ENCODE peak calls at places on chromosomes 7 and 10, in nine cellular contexts. One of them, this sample, is unnamed.

GRCh38 chr10:34731885-34732701 is 83.0 kb downstream of the PARD3 start:
- DNase-seq in activated CD4-positive, alpha-beta T cell treated with anti-CD3 and anti-CD28 coated beads, Interleukin-2, amount 50 U/mL, for 4 hours: no peak
- DNase-seq in naive thymus-derived CD8-positive, alpha-beta T cell: no peak
- DNase-seq in adipocyte: peak
- DNase-seq in right atrium auricular region: no peak
- DNase-seq in stimulated activated CD8-positive, alpha-beta memory T cell treated with anti-CD3 and anti-CD28 coated beads, Interleukin-2, amount 100 ng/mL, for 1 hour: no peak
- DNase-seq in HuH-7.5: no peak
- DNase-seq in D341Med: no peak
- DNase-seq in NCI-H1105: no peak
- DNase-seq in this sample: no peak

GRCh38 chr10:8331387-8331786 is 276.9 kb downstream of the GATA3 start:
- DNase-seq in activated CD4-positive, alpha-beta T cell treated with anti-CD3 and anti-CD28 coated beads, Interleukin-2, amount 50 U/mL, for 4 hours: peak
- DNase-seq in naive thymus-derived CD8-positive, alpha-beta T cell: peak
- DNase-seq in adipocyte: no peak
- DNase-seq in right atrium auricular region: no peak
- DNase-seq in stimulated activated CD8-positive, alpha-beta memory T cell treated with anti-CD3 and anti-CD28 coated beads, Interleukin-2, amount 100 ng/mL, for 1 hour: no peak
- DNase-seq in HuH-7.5: no peak
- DNase-seq in D341Med: no peak
- DNase-seq in NCI-H1105: no peak
- DNase-seq in this sample: no peak

GRCh38 chr10:57699944-57700343 is 567.8 kb downstream of the IPMK start:
- DNase-seq in activated CD4-positive, alpha-beta T cell treated with anti-CD3 and anti-CD28 coated beads, Interleukin-2, amount 50 U/mL, for 4 hours: no peak
- DNase-seq in naive thymus-derived CD8-positive, alpha-beta T cell: no peak
- DNase-seq in adipocyte: peak
- DNase-seq in right atrium auricular region: no peak
- DNase-seq in stimulated activated CD8-positive, alpha-beta memory T cell treated with anti-CD3 and anti-CD28 coated beads, Interleukin-2, amount 100 ng/mL, for 1 hour: no peak
- DNase-seq in HuH-7.5: no peak
- DNase-seq in D341Med: no peak
- DNase-seq in NCI-H1105: peak
- DNase-seq in this sample: no peak

GRCh38 chr7:138891446-138891810 is 89.8 kb downstream of the KIAA1549 start:
- DNase-seq in activated CD4-positive, alpha-beta T cell treated with anti-CD3 and anti-CD28 coated beads, Interleukin-2, amount 50 U/mL, for 4 hours: no peak
- DNase-seq in naive thymus-derived CD8-positive, alpha-beta T cell: no peak
- DNase-seq in adipocyte: peak
- DNase-seq in right atrium auricular region: no peak
- DNase-seq in stimulated activated CD8-positive, alpha-beta memory T cell treated with anti-CD3 and anti-CD28 coated beads, Interleukin-2, amount 100 ng/mL, for 1 hour: no peak
- DNase-seq in HuH-7.5: no peak
- DNase-seq in D341Med: no peak
- DNase-seq in NCI-H1105: no peak
- DNase-seq in this sample: peak

GRCh38 chr10:124983321-124983720 is 41.4 kb downstream of the ZRANB1 start:
- DNase-seq in activated CD4-positive, alpha-beta T cell treated with anti-CD3 and anti-CD28 coated beads, Interleukin-2, amount 50 U/mL, for 4 hours: no peak
- DNase-seq in naive thymus-derived CD8-positive, alpha-beta T cell: no peak
- DNase-seq in adipocyte: no peak
- DNase-seq in right atrium auricular region: no peak
- DNase-seq in stimulated activated CD8-positive, alpha-beta memory T cell treated with anti-CD3 and anti-CD28 coated beads, Interleukin-2, amount 100 ng/mL, for 1 hour: no peak
- DNase-seq in HuH-7.5: no peak
- DNase-seq in D341Med: no peak
- DNase-seq in NCI-H1105: no peak
- DNase-seq in this sample: no peak

GRCh38 chr7:54252256-54253035 is 289.7 kb upstream of the VSTM2A start:
- DNase-seq in activated CD4-positive, alpha-beta T cell treated with anti-CD3 and anti-CD28 coated beads, Interleukin-2, amount 50 U/mL, for 4 hours: no peak
- DNase-seq in naive thymus-derived CD8-positive, alpha-beta T cell: no peak
- DNase-seq in adipocyte: no peak
- DNase-seq in right atrium auricular region: no peak
- DNase-seq in stimulated activated CD8-positive, alpha-beta memory T cell treated with anti-CD3 and anti-CD28 coated beads, Interleukin-2, amount 100 ng/mL, for 1 hour: no peak
- DNase-seq in HuH-7.5: no peak
- DNase-seq in D341Med: no peak
- DNase-seq in NCI-H1105: no peak
- DNase-seq in this sample: peak

GRCh38 chr10:1573334-1573969 is 163.9 kb downstream of the ADARB2 start:
- DNase-seq in activated CD4-positive, alpha-beta T cell treated with anti-CD3 and anti-CD28 coated beads, Interleukin-2, amount 50 U/mL, for 4 hours: no peak
- DNase-seq in naive thymus-derived CD8-positive, alpha-beta T cell: no peak
- DNase-seq in adipocyte: no peak
- DNase-seq in right atrium auricular region: no peak
- DNase-seq in stimulated activated CD8-positive, alpha-beta memory T cell treated with anti-CD3 and anti-CD28 coated beads, Interleukin-2, amount 100 ng/mL, for 1 hour: no peak
- DNase-seq in HuH-7.5: no peak
- DNase-seq in D341Med: no peak
- DNase-seq in NCI-H1105: no peak
- DNase-seq in this sample: no peak

GRCh38 chr7:155458317-155459132 is 596 bp downstream of the EN2 start:
- DNase-seq in activated CD4-positive, alpha-beta T cell treated with anti-CD3 and anti-CD28 coated beads, Interleukin-2, amount 50 U/mL, for 4 hours: no peak
- DNase-seq in naive thymus-derived CD8-positive, alpha-beta T cell: no peak
- DNase-seq in adipocyte: no peak
- DNase-seq in right atrium auricular region: no peak
- DNase-seq in stimulated activated CD8-positive, alpha-beta memory T cell treated with anti-CD3 and anti-CD28 coated beads, Interleukin-2, amount 100 ng/mL, for 1 hour: no peak
- DNase-seq in HuH-7.5: peak
- DNase-seq in D341Med: peak
- DNase-seq in NCI-H1105: no peak
- DNase-seq in this sample: no peak

GRCh38 chr7:95527033-95527775 is 41.5 kb downstream of the ASB4 start:
- DNase-seq in activated CD4-positive, alpha-beta T cell treated with anti-CD3 and anti-CD28 coated beads, Interleukin-2, amount 50 U/mL, for 4 hours: no peak
- DNase-seq in naive thymus-derived CD8-positive, alpha-beta T cell: no peak
- DNase-seq in adipocyte: peak
- DNase-seq in right atrium auricular region: no peak
- DNase-seq in stimulated activated CD8-positive, alpha-beta memory T cell treated with anti-CD3 and anti-CD28 coated beads, Interleukin-2, amount 100 ng/mL, for 1 hour: no peak
- DNase-seq in HuH-7.5: peak
- DNase-seq in D341Med: peak
- DNase-seq in NCI-H1105: peak
- DNase-seq in this sample: peak

GRCh38 chr10:111281516-111281915 is 204.7 kb downstream of the ADRA2A start:
- DNase-seq in activated CD4-positive, alpha-beta T cell treated with anti-CD3 and anti-CD28 coated beads, Interleukin-2, amount 50 U/mL, for 4 hours: no peak
- DNase-seq in naive thymus-derived CD8-positive, alpha-beta T cell: no peak
- DNase-seq in adipocyte: peak
- DNase-seq in right atrium auricular region: no peak
- DNase-seq in stimulated activated CD8-positive, alpha-beta memory T cell treated with anti-CD3 and anti-CD28 coated beads, Interleukin-2, amount 100 ng/mL, for 1 hour: no peak
- DNase-seq in HuH-7.5: no peak
- DNase-seq in D341Med: no peak
- DNase-seq in NCI-H1105: no peak
- DNase-seq in this sample: no peak

GRCh38 chr7:77903597-77903996 is 105.0 kb downstream of the PHTF2 start:
- DNase-seq in activated CD4-positive, alpha-beta T cell treated with anti-CD3 and anti-CD28 coated beads, Interleukin-2, amount 50 U/mL, for 4 hours: peak
- DNase-seq in naive thymus-derived CD8-positive, alpha-beta T cell: no peak
- DNase-seq in adipocyte: peak
- DNase-seq in right atrium auricular region: no peak
- DNase-seq in stimulated activated CD8-positive, alpha-beta memory T cell treated with anti-CD3 and anti-CD28 coated beads, Interleukin-2, amount 100 ng/mL, for 1 hour: no peak
- DNase-seq in HuH-7.5: no peak
- DNase-seq in D341Med: peak
- DNase-seq in NCI-H1105: no peak
- DNase-seq in this sample: no peak

GRCh38 chr10:86687750-86688149 is 19.4 kb downstream of the LDB3 start:
- DNase-seq in activated CD4-positive, alpha-beta T cell treated with anti-CD3 and anti-CD28 coated beads, Interleukin-2, amount 50 U/mL, for 4 hours: no peak
- DNase-seq in naive thymus-derived CD8-positive, alpha-beta T cell: no peak
- DNase-seq in adipocyte: peak
- DNase-seq in right atrium auricular region: no peak
- DNase-seq in stimulated activated CD8-positive, alpha-beta memory T cell treated with anti-CD3 and anti-CD28 coated beads, Interleukin-2, amount 100 ng/mL, for 1 hour: no peak
- DNase-seq in HuH-7.5: no peak
- DNase-seq in D341Med: no peak
- DNase-seq in NCI-H1105: no peak
- DNase-seq in this sample: no peak

GRCh38 chr7:17941171-17941490 is 837 bp upstream of the SNX13 start:
- DNase-seq in activated CD4-positive, alpha-beta T cell treated with anti-CD3 and anti-CD28 coated beads, Interleukin-2, amount 50 U/mL, for 4 hours: no peak
- DNase-seq in naive thymus-derived CD8-positive, alpha-beta T cell: no peak
- DNase-seq in adipocyte: peak
- DNase-seq in right atrium auricular region: no peak
- DNase-seq in stimulated activated CD8-positive, alpha-beta memory T cell treated with anti-CD3 and anti-CD28 coated beads, Interleukin-2, amount 100 ng/mL, for 1 hour: no peak
- DNase-seq in HuH-7.5: peak
- DNase-seq in D341Med: no peak
- DNase-seq in NCI-H1105: peak
- DNase-seq in this sample: no peak

GRCh38 chr10:24381235-24382010 is 172.5 kb downstream of the KIAA1217 start:
- DNase-seq in activated CD4-positive, alpha-beta T cell treated with anti-CD3 and anti-CD28 coated beads, Interleukin-2, amount 50 U/mL, for 4 hours: no peak
- DNase-seq in naive thymus-derived CD8-positive, alpha-beta T cell: no peak
- DNase-seq in adipocyte: no peak
- DNase-seq in right atrium auricular region: no peak
- DNase-seq in stimulated activated CD8-positive, alpha-beta memory T cell treated with anti-CD3 and anti-CD28 coated beads, Interleukin-2, amount 100 ng/mL, for 1 hour: no peak
- DNase-seq in HuH-7.5: no peak
- DNase-seq in D341Med: no peak
- DNase-seq in NCI-H1105: no peak
- DNase-seq in this sample: peak

GRCh38 chr10:96339383-96339782 is 19.4 kb downstream of the OPALIN start:
- DNase-seq in activated CD4-positive, alpha-beta T cell treated with anti-CD3 and anti-CD28 coated beads, Interleukin-2, amount 50 U/mL, for 4 hours: no peak
- DNase-seq in naive thymus-derived CD8-positive, alpha-beta T cell: no peak
- DNase-seq in adipocyte: no peak
- DNase-seq in right atrium auricular region: no peak
- DNase-seq in stimulated activated CD8-positive, alpha-beta memory T cell treated with anti-CD3 and anti-CD28 coated beads, Interleukin-2, amount 100 ng/mL, for 1 hour: no peak
- DNase-seq in HuH-7.5: no peak
- DNase-seq in D341Med: no peak
- DNase-seq in NCI-H1105: no peak
- DNase-seq in this sample: no peak

GRCh38 chr10:11125004-11125403 is 107.3 kb downstream of the CELF2 start:
- DNase-seq in activated CD4-positive, alpha-beta T cell treated with anti-CD3 and anti-CD28 coated beads, Interleukin-2, amount 50 U/mL, for 4 hours: no peak
- DNase-seq in naive thymus-derived CD8-positive, alpha-beta T cell: no peak
- DNase-seq in adipocyte: no peak
- DNase-seq in right atrium auricular region: no peak
- DNase-seq in stimulated activated CD8-positive, alpha-beta memory T cell treated with anti-CD3 and anti-CD28 coated beads, Interleukin-2, amount 100 ng/mL, for 1 hour: no peak
- DNase-seq in HuH-7.5: no peak
- DNase-seq in D341Med: no peak
- DNase-seq in NCI-H1105: no peak
- DNase-seq in this sample: no peak

GRCh38 chr10:122515588-122516231 is 44.8 kb upstream of the DMBT1 start:
- DNase-seq in activated CD4-positive, alpha-beta T cell treated with anti-CD3 and anti-CD28 coated beads, Interleukin-2, amount 50 U/mL, for 4 hours: peak
- DNase-seq in naive thymus-derived CD8-positive, alpha-beta T cell: no peak
- DNase-seq in adipocyte: no peak
- DNase-seq in right atrium auricular region: no peak
- DNase-seq in stimulated activated CD8-positive, alpha-beta memory T cell treated with anti-CD3 and anti-CD28 coated beads, Interleukin-2, amount 100 ng/mL, for 1 hour: peak
- DNase-seq in HuH-7.5: no peak
- DNase-seq in D341Med: no peak
- DNase-seq in NCI-H1105: no peak
- DNase-seq in this sample: no peak

GRCh38 chr7:140605337-140605736 is 35.3 kb downstream of the DENND2A start:
- DNase-seq in activated CD4-positive, alpha-beta T cell treated with anti-CD3 and anti-CD28 coated beads, Interleukin-2, amount 50 U/mL, for 4 hours: no peak
- DNase-seq in naive thymus-derived CD8-positive, alpha-beta T cell: no peak
- DNase-seq in adipocyte: peak
- DNase-seq in right atrium auricular region: no peak
- DNase-seq in stimulated activated CD8-positive, alpha-beta memory T cell treated with anti-CD3 and anti-CD28 coated beads, Interleukin-2, amount 100 ng/mL, for 1 hour: no peak
- DNase-seq in HuH-7.5: no peak
- DNase-seq in D341Med: no peak
- DNase-seq in NCI-H1105: no peak
- DNase-seq in this sample: no peak

GRCh38 chr7:127690806-127691205 is 38.8 kb downstream of the SND1 start:
- DNase-seq in activated CD4-positive, alpha-beta T cell treated with anti-CD3 and anti-CD28 coated beads, Interleukin-2, amount 50 U/mL, for 4 hours: no peak
- DNase-seq in naive thymus-derived CD8-positive, alpha-beta T cell: no peak
- DNase-seq in adipocyte: no peak
- DNase-seq in right atrium auricular region: no peak
- DNase-seq in stimulated activated CD8-positive, alpha-beta memory T cell treated with anti-CD3 and anti-CD28 coated beads, Interleukin-2, amount 100 ng/mL, for 1 hour: no peak
- DNase-seq in HuH-7.5: no peak
- DNase-seq in D341Med: peak
- DNase-seq in NCI-H1105: no peak
- DNase-seq in this sample: peak

GRCh38 chr7:823639-824038 is 8.6 kb upstream of the SUN1 start:
- DNase-seq in activated CD4-positive, alpha-beta T cell treated with anti-CD3 and anti-CD28 coated beads, Interleukin-2, amount 50 U/mL, for 4 hours: no peak
- DNase-seq in naive thymus-derived CD8-positive, alpha-beta T cell: no peak
- DNase-seq in adipocyte: no peak
- DNase-seq in right atrium auricular region: no peak
- DNase-seq in stimulated activated CD8-positive, alpha-beta memory T cell treated with anti-CD3 and anti-CD28 coated beads, Interleukin-2, amount 100 ng/mL, for 1 hour: no peak
- DNase-seq in HuH-7.5: no peak
- DNase-seq in D341Med: no peak
- DNase-seq in NCI-H1105: no peak
- DNase-seq in this sample: no peak

GRCh38 chr10:10542368-10542961 is 475.2 kb upstream of the CELF2 start:
- DNase-seq in activated CD4-positive, alpha-beta T cell treated with anti-CD3 and anti-CD28 coated beads, Interleukin-2, amount 50 U/mL, for 4 hours: no peak
- DNase-seq in naive thymus-derived CD8-positive, alpha-beta T cell: no peak
- DNase-seq in adipocyte: no peak
- DNase-seq in right atrium auricular region: peak
- DNase-seq in stimulated activated CD8-positive, alpha-beta memory T cell treated with anti-CD3 and anti-CD28 coated beads, Interleukin-2, amount 100 ng/mL, for 1 hour: no peak
- DNase-seq in HuH-7.5: no peak
- DNase-seq in D341Med: no peak
- DNase-seq in NCI-H1105: no peak
- DNase-seq in this sample: no peak

GRCh38 chr10:72170263-72170662 is 45.5 kb upstream of the ANAPC16 start:
- DNase-seq in activated CD4-positive, alpha-beta T cell treated with anti-CD3 and anti-CD28 coated beads, Interleukin-2, amount 50 U/mL, for 4 hours: no peak
- DNase-seq in naive thymus-derived CD8-positive, alpha-beta T cell: no peak
- DNase-seq in adipocyte: no peak
- DNase-seq in right atrium auricular region: no peak
- DNase-seq in stimulated activated CD8-positive, alpha-beta memory T cell treated with anti-CD3 and anti-CD28 coated beads, Interleukin-2, amount 100 ng/mL, for 1 hour: no peak
- DNase-seq in HuH-7.5: no peak
- DNase-seq in D341Med: no peak
- DNase-seq in NCI-H1105: no peak
- DNase-seq in this sample: no peak

GRCh38 chr7:100801833-100802568 is 25.3 kb downstream of the EPHB4 start:
- DNase-seq in activated CD4-positive, alpha-beta T cell treated with anti-CD3 and anti-CD28 coated beads, Interleukin-2, amount 50 U/mL, for 4 hours: no peak
- DNase-seq in naive thymus-derived CD8-positive, alpha-beta T cell: no peak
- DNase-seq in adipocyte: peak
- DNase-seq in right atrium auricular region: peak
- DNase-seq in stimulated activated CD8-positive, alpha-beta memory T cell treated with anti-CD3 and anti-CD28 coated beads, Interleukin-2, amount 100 ng/mL, for 1 hour: no peak
- DNase-seq in HuH-7.5: peak
- DNase-seq in D341Med: no peak
- DNase-seq in NCI-H1105: peak
- DNase-seq in this sample: no peak

GRCh38 chr10:26714385-26714784 is 16.9 kb downstream of the PDSS1 start:
- DNase-seq in activated CD4-positive, alpha-beta T cell treated with anti-CD3 and anti-CD28 coated beads, Interleukin-2, amount 50 U/mL, for 4 hours: no peak
- DNase-seq in naive thymus-derived CD8-positive, alpha-beta T cell: no peak
- DNase-seq in adipocyte: no peak
- DNase-seq in right atrium auricular region: no peak
- DNase-seq in stimulated activated CD8-positive, alpha-beta memory T cell treated with anti-CD3 and anti-CD28 coated beads, Interleukin-2, amount 100 ng/mL, for 1 hour: no peak
- DNase-seq in HuH-7.5: no peak
- DNase-seq in D341Med: no peak
- DNase-seq in NCI-H1105: no peak
- DNase-seq in this sample: no peak

GRCh38 chr10:24617771-24618396 is 105.8 kb downstream of the ARHGAP21 start:
- DNase-seq in activated CD4-positive, alpha-beta T cell treated with anti-CD3 and anti-CD28 coated beads, Interleukin-2, amount 50 U/mL, for 4 hours: peak
- DNase-seq in naive thymus-derived CD8-positive, alpha-beta T cell: peak
- DNase-seq in adipocyte: peak
- DNase-seq in right atrium auricular region: no peak
- DNase-seq in stimulated activated CD8-positive, alpha-beta memory T cell treated with anti-CD3 and anti-CD28 coated beads, Interleukin-2, amount 100 ng/mL, for 1 hour: no peak
- DNase-seq in HuH-7.5: peak
- DNase-seq in D341Med: peak
- DNase-seq in NCI-H1105: no peak
- DNase-seq in this sample: no peak

GRCh38 chr10:77983384-77984341 is 45.7 kb downstream of the POLR3A start:
- DNase-seq in activated CD4-positive, alpha-beta T cell treated with anti-CD3 and anti-CD28 coated beads, Interleukin-2, amount 50 U/mL, for 4 hours: no peak
- DNase-seq in naive thymus-derived CD8-positive, alpha-beta T cell: no peak
- DNase-seq in adipocyte: peak
- DNase-seq in right atrium auricular region: no peak
- DNase-seq in stimulated activated CD8-positive, alpha-beta memory T cell treated with anti-CD3 and anti-CD28 coated beads, Interleukin-2, amount 100 ng/mL, for 1 hour: no peak
- DNase-seq in HuH-7.5: no peak
- DNase-seq in D341Med: no peak
- DNase-seq in NCI-H1105: no peak
- DNase-seq in this sample: no peak

GRCh38 chr7:84492565-84493034 is 298.0 kb upstream of the SEMA3A start:
- DNase-seq in activated CD4-positive, alpha-beta T cell treated with anti-CD3 and anti-CD28 coated beads, Interleukin-2, amount 50 U/mL, for 4 hours: no peak
- DNase-seq in naive thymus-derived CD8-positive, alpha-beta T cell: no peak
- DNase-seq in adipocyte: no peak
- DNase-seq in right atrium auricular region: no peak
- DNase-seq in stimulated activated CD8-positive, alpha-beta memory T cell treated with anti-CD3 and anti-CD28 coated beads, Interleukin-2, amount 100 ng/mL, for 1 hour: no peak
- DNase-seq in HuH-7.5: no peak
- DNase-seq in D341Med: peak
- DNase-seq in NCI-H1105: no peak
- DNase-seq in this sample: peak

GRCh38 chr7:141731476-141732149 is 6.5 kb upstream of the SSBP1 start:
- DNase-seq in activated CD4-positive, alpha-beta T cell treated with anti-CD3 and anti-CD28 coated beads, Interleukin-2, amount 50 U/mL, for 4 hours: no peak
- DNase-seq in naive thymus-derived CD8-positive, alpha-beta T cell: no peak
- DNase-seq in adipocyte: no peak
- DNase-seq in right atrium auricular region: no peak
- DNase-seq in stimulated activated CD8-positive, alpha-beta memory T cell treated with anti-CD3 and anti-CD28 coated beads, Interleukin-2, amount 100 ng/mL, for 1 hour: no peak
- DNase-seq in HuH-7.5: no peak
- DNase-seq in D341Med: no peak
- DNase-seq in NCI-H1105: no peak
- DNase-seq in this sample: no peak

GRCh38 chr10:124523886-124524285 is 62.3 kb downstream of the LHPP start:
- DNase-seq in activated CD4-positive, alpha-beta T cell treated with anti-CD3 and anti-CD28 coated beads, Interleukin-2, amount 50 U/mL, for 4 hours: no peak
- DNase-seq in naive thymus-derived CD8-positive, alpha-beta T cell: no peak
- DNase-seq in adipocyte: no peak
- DNase-seq in right atrium auricular region: no peak
- DNase-seq in stimulated activated CD8-positive, alpha-beta memory T cell treated with anti-CD3 and anti-CD28 coated beads, Interleukin-2, amount 100 ng/mL, for 1 hour: no peak
- DNase-seq in HuH-7.5: no peak
- DNase-seq in D341Med: no peak
- DNase-seq in NCI-H1105: no peak
- DNase-seq in this sample: no peak

GRCh38 chr10:97648557-97649404 is 8.3 kb downstream of the PI4K2A start:
- DNase-seq in activated CD4-positive, alpha-beta T cell treated with anti-CD3 and anti-CD28 coated beads, Interleukin-2, amount 50 U/mL, for 4 hours: peak
- DNase-seq in naive thymus-derived CD8-positive, alpha-beta T cell: no peak
- DNase-seq in adipocyte: peak
- DNase-seq in right atrium auricular region: no peak
- DNase-seq in stimulated activated CD8-positive, alpha-beta memory T cell treated with anti-CD3 and anti-CD28 coated beads, Interleukin-2, amount 100 ng/mL, for 1 hour: no peak
- DNase-seq in HuH-7.5: no peak
- DNase-seq in D341Med: no peak
- DNase-seq in NCI-H1105: no peak
- DNase-seq in this sample: no peak

GRCh38 chr10:70672165-70672992 is at the start of gene ADAMTS14:
- DNase-seq in activated CD4-positive, alpha-beta T cell treated with anti-CD3 and anti-CD28 coated beads, Interleukin-2, amount 50 U/mL, for 4 hours: no peak
- DNase-seq in naive thymus-derived CD8-positive, alpha-beta T cell: peak
- DNase-seq in adipocyte: peak
- DNase-seq in right atrium auricular region: no peak
- DNase-seq in stimulated activated CD8-positive, alpha-beta memory T cell treated with anti-CD3 and anti-CD28 coated beads, Interleukin-2, amount 100 ng/mL, for 1 hour: no peak
- DNase-seq in HuH-7.5: no peak
- DNase-seq in D341Med: peak
- DNase-seq in NCI-H1105: no peak
- DNase-seq in this sample: no peak